ENCODE peak calls at places on chromosomes 6 and 20, in six cellular contexts. Z is HepG2; B is mammary epithelial cell; Q is CD8-positive, alpha-beta T cell; H is body of pancreas; E is heart left ventricle. C is an unnamed sample. For H3K9me3, the result is how much of the 10 kb centered on the place peaks cover.

GRCh38 chr20:10642859-10643559 is 30.8 kb downstream of the JAG1 start:
- DNase-seq in Z (no peak), B (no peak), Q (no peak), H (no peak), E (no peak), C (no peak)

GRCh38 chr6:166929534-166930189 is 26.7 kb downstream of the RNASET2 start:
- DNase-seq in Z (no peak), B (no peak), Q (no peak), H (no peak), E (no peak), C (no peak)

GRCh38 chr6:26140254-26140966 is 53.2 kb downstream of the HFE start:
- DNase-seq in Z (no peak), B (no peak), Q (no peak), H (no peak), E (no peak), C (no peak)

GRCh38 chr20:63943808-63944077 is 12.5 kb downstream of the UCKL1 start:
- DNase-seq in Z (no peak), B (no peak), Q (no peak), H (no peak), E (no peak), C (no peak)

GRCh38 chr20:7361321-7361720 is 578.9 kb downstream of the HAO1 start:
- DNase-seq in Z (no peak), B (no peak), Q (no peak), H (no peak), E (no peak), C (no peak)

GRCh38 chr6:108555399-108556052 is 5.2 kb upstream of the FOXO3 start:
- DNase-seq in Z (no peak), B (peak), Q (no peak), H (no peak), E (peak), C (no peak)

GRCh38 chr20:47173596-47174216 is 182.8 kb downstream of the ZMYND8 start:
- DNase-seq in Z (no peak), B (no peak), Q (no peak), H (no peak), E (no peak), C (no peak)

GRCh38 chr20:34768105-34768504 is 57.3 kb downstream of the NCOA6 start:
- DNase-seq in Z (no peak), B (no peak), Q (no peak), H (no peak), E (no peak), C (no peak)

GRCh38 chr20:37803476-37804307 is 99.2 kb upstream of the VSTM2L start:
- DNase-seq in Z (no peak), B (no peak), Q (no peak), H (no peak), E (no peak), C (no peak)

GRCh38 chr6:110712238-110712637 is 103.0 kb downstream of the CDK19 start:
- DNase-seq in Z (no peak), B (no peak), Q (no peak), H (no peak), E (no peak), C (no peak)

GRCh38 chr20:57397004-57397692 is 6.0 kb downstream of the RBM38 start:
- DNase-seq in Z (no peak), B (no peak), Q (peak), H (no peak), E (peak), C (no peak)

GRCh38 chr6:13677878-13678254 is 33.8 kb downstream of the RANBP9 start:
- DNase-seq in Z (peak), B (no peak), Q (no peak), H (peak), E (no peak), C (no peak)

GRCh38 chr20:16243470-16243869 is 329.8 kb downstream of the KIF16B start:
- DNase-seq in Z (peak), B (no peak), Q (no peak), H (no peak), E (no peak), C (no peak)

GRCh38 chr20:39049148-39049547 is 87.0 kb downstream of the DHX35 start:
- DNase-seq in Z (no peak), B (no peak), Q (no peak), H (no peak), E (no peak), C (no peak)

GRCh38 chr20:3781153-3781910 is at the start of gene SPEF1:
- DNase-seq in Z (peak), B (peak), Q (peak), H (peak), E (peak), C (peak)

DNA sequence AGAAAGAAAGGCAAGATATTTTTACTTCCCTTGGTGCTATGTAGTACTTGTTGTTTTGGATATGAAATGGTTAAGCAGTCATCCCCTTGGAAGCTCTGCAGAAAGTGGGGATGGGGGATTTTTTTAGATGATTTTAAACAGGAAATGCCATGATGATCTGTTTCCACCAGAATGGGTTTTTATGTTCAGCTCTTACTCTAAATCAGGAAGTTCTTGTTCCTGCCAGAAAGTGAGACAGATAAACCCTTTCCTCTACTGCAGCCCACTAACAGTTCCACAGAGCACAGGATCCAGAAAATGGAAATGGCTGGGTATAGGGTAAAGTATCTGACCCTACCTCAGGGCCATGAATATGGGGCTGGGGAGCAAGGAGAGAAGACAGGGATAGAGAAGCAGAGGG is 32.1 kb upstream of the PPP1R3G start:
- DNase-seq in Z (no peak), B (no peak), Q (no peak), H (no peak), E (no peak), C (no peak)
- H3K9me3 ChIP-seq in Z (under half), B (under half), Q (under half), H (under half), E (under half), C (under half)

DNA sequence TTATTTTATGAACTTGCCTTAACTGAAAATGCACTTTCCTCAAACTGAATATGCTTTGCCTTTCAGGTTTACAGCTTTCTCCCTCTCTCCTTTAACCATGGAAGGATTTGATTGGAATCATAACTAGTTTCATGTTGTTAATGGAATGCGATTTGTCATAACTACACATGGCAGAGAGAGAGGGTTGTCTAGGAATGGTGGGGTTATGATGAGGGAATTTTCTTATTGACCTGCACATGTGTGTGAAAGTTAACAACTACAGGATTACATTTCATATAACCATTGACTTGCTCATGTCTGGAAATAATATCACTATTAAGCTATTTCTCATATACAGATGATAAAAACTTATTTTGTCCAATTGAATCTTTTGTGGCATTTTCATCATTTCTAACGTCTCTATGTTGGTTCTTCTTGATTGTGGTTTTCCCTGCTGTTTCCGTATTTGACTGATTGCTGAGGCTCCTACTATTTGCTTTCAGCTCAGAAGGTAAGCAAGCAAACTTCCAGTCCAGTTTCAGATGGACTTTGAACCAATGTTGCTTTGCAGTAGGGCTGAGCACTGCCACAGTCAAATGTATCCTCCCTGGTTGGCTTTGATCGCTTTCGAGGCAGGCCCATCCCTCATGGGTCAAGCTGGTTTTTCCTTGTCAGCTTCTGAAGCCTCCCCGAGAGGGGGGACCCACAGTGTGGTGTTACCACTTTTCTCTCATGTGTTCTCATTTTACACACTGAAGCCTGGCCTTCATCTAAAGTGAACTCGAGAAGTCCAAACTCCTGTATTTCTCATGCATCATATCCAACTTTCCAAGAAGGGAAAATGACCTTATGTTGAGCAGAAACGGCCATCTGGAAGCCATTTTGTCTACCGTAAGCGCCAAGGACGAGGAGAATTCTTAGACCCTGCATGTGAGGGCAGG is 7.6 kb upstream of the CCN2 start:
- DNase-seq in Z (peak), B (no peak), Q (no peak), H (peak), E (no peak), C (peak)
- TF ChIP-seq CTCF in Z (no peak), B (no peak), Q (no peak), H (no peak), E (no peak), C (no peak)

GRCh38 chr6:92297101-92297500 is 1122.3 kb downstream of the EPHA7 start:
- DNase-seq in Z (no peak), B (no peak), Q (no peak), H (no peak), E (no peak), C (no peak)
- H3K4me3 ChIP-seq in Z (no peak), B (no peak), Q (no peak), H (no peak), E (no peak), C (no peak)

DNA sequence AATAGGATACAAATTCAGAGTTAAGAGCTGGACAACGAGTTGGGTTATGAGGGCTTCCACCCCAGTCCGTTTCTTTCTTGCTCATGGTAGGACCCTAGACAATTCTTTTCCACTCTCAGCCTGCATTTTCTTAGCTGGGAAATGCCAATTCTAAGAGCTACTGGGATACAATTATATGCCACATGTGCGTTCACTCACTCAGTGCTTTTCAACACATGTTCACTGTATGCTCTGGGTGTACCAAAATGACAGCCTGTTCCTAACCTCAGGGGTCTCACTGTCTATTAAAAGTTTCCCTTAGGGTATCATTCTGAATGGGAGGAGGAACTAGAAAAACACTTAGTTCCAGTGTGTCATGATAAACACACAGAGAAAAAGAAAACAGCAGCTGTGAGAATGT is 505 bp upstream of the DEFB115 start:
- DNase-seq in Z (no peak), B (no peak), Q (no peak), H (no peak), E (no peak), C (no peak)
- H3K9me3 ChIP-seq in Z (under half), B (under half), Q (under half), H (under half), E (under half), C (under half)

GRCh38 chr6:116444575-116444974 is 16.6 kb upstream of the CALHM6 start:
- DNase-seq in Z (no peak), B (no peak), Q (no peak), H (no peak), E (no peak), C (no peak)

GRCh38 chr6:116446399-116446798 is 14.8 kb upstream of the CALHM6 start:
- DNase-seq in Z (no peak), B (peak), Q (no peak), H (no peak), E (no peak), C (no peak)

GRCh38 chr6:116444991-116445566 is 16.1 kb upstream of the CALHM6 start:
- DNase-seq in Z (no peak), B (peak), Q (no peak), H (no peak), E (no peak), C (no peak)

GRCh38 chr6:116443105-116443504 is 18.1 kb upstream of the CALHM6 start:
- DNase-seq in Z (no peak), B (no peak), Q (no peak), H (no peak), E (no peak), C (no peak)

GRCh38 chr6:116444092-116444491 is 17.1 kb upstream of the CALHM6 start:
- DNase-seq in Z (peak), B (peak), Q (no peak), H (no peak), E (no peak), C (no peak)
- TF ChIP-seq CTCF in Z (peak), B (peak), Q (peak), H (peak), E (peak), C (peak)

GRCh38 chr6:8041933-8042583 is 22.1 kb downstream of the BLOC1S5 start:
- DNase-seq in Z (no peak), B (no peak), Q (no peak), H (no peak), E (no peak), C (no peak)
- H3K4me3 ChIP-seq in Z (no peak), B (no peak), Q (no peak), H (no peak), E (no peak), C (no peak)